ENCODE peak calls at places on chromosomes 4 and X, in six cellular contexts. G, V, H, O, B and J are unnamed samples.

GRCh38 chr4:11367371-11367770 is 61.3 kb downstream of the HS3ST1 start:
- DNase-seq in V (peak), O (peak), B (peak), H (no peak), G (peak), J (no peak)

GRCh38 chrX:134898450-134898849 is 92.3 kb upstream of the SMIM10 start:
- DNase-seq in B (peak), O (no peak), G (peak), H (peak), V (no peak), J (no peak)

GRCh38 chrX:41759817-41760216 is 35.8 kb downstream of the GPR82 start:
- DNase-seq in V (no peak), H (peak), O (peak), G (peak), B (peak), J (peak)

GRCh38 chr4:101169044-101170014 is 178.0 kb downstream of the PPP3CA start:
- DNase-seq in H (peak), G (peak), O (peak), V (no peak), B (peak), J (peak)

GRCh38 chrX:48648299-48648698 is 35.3 kb upstream of the WAS start:
- DNase-seq in O (peak), G (peak), H (peak), V (peak), B (peak), J (peak)

GRCh38 chrX:49896951-49897350 is 17.7 kb downstream of the USP27X start:
- DNase-seq in G (no peak), V (no peak), O (no peak), B (no peak), H (no peak), J (no peak)

GRCh38 chrX:65516756-65517155 is 17.8 kb downstream of the LAS1L start:
- DNase-seq in G (no peak), B (no peak), V (no peak), O (no peak), H (no peak), J (no peak)

GRCh38 chr4:82519776-82520175 is 42.0 kb downstream of the TMEM150C start:
- DNase-seq in B (peak), H (no peak), O (peak), G (no peak), V (no peak), J (no peak)

GRCh38 chr4:7770675-7771050 is 169.0 kb downstream of the AFAP1 start:
- DNase-seq in O (no peak), B (no peak), H (no peak), V (no peak), G (no peak), J (no peak)

GRCh38 chr4:180434131-180434895 is 1808.9 kb upstream of the TENM3 start:
- DNase-seq in B (no peak), O (no peak), H (no peak), V (no peak), G (peak), J (no peak)

GRCh38 chr4:82780398-82781231 is 18.0 kb downstream of the SCD5 start:
- DNase-seq in H (peak), V (peak), B (peak), O (peak), G (no peak), J (no peak)

GRCh38 chr4:7428261-7429068 is 6.3 kb downstream of the PSAPL1 start:
- DNase-seq in G (no peak), H (no peak), B (no peak), V (peak), O (no peak), J (no peak)

GRCh38 chr4:3317011-3317655 is 24.3 kb downstream of the RGS12 start:
- DNase-seq in O (no peak), H (no peak), G (no peak), B (no peak), V (no peak), J (no peak)

GRCh38 chr4:3313556-3314228 is 20.9 kb downstream of the RGS12 start:
- DNase-seq in V (no peak), B (no peak), G (no peak), O (no peak), H (no peak), J (no peak)

GRCh38 chr4:3316146-3316545 is 23.3 kb downstream of the RGS12 start:
- DNase-seq in V (no peak), O (no peak), G (no peak), B (no peak), H (no peak), J (no peak)

GRCh38 chr4:3314706-3315260 is 22.0 kb downstream of the RGS12 start:
- DNase-seq in V (no peak), O (no peak), G (no peak), H (no peak), B (no peak), J (no peak)

GRCh38 chr4:3315566-3315965 is 22.7 kb downstream of the RGS12 start:
- DNase-seq in B (no peak), V (no peak), G (no peak), H (no peak), O (no peak), J (no peak)
- TF ChIP-seq CTCF in B (no peak), V (no peak), G (no peak), H (no peak), O (no peak), J (no peak)

GRCh38 chrX:113124693-113125092 is 284.1 kb upstream of the AMOT start:
- DNase-seq in O (no peak), H (no peak), G (no peak), V (no peak), B (no peak), J (no peak)
- H3K4me3 ChIP-seq in O (no peak), H (no peak), G (no peak), V (no peak), B (no peak), J (no peak)

GRCh38 chr4:6405417-6405747 is 67.0 kb downstream of the PPP2R2C start:
- DNase-seq in H (no peak), B (no peak), V (no peak), O (no peak), G (no peak), J (no peak)

GRCh38 chr4:6403400-6403685 is 69.1 kb downstream of the PPP2R2C start:
- DNase-seq in O (no peak), G (no peak), H (peak), B (peak), V (no peak), J (no peak)

GRCh38 chr4:6402566-6403399 is 69.6 kb downstream of the PPP2R2C start:
- DNase-seq in V (no peak), B (peak), G (no peak), O (no peak), H (no peak), J (no peak)

GRCh38 chr4:6401797-6402196 is 70.6 kb downstream of the PPP2R2C start:
- DNase-seq in O (no peak), H (no peak), G (no peak), V (no peak), B (no peak), J (no peak)

GRCh38 chr4:6404611-6405416 is 67.6 kb downstream of the PPP2R2C start:
- DNase-seq in H (no peak), V (no peak), G (no peak), B (no peak), O (no peak), J (no peak)
- TF ChIP-seq CTCF in H (no peak), V (no peak), G (no peak), B (no peak), O (no peak), J (no peak)

DNA sequence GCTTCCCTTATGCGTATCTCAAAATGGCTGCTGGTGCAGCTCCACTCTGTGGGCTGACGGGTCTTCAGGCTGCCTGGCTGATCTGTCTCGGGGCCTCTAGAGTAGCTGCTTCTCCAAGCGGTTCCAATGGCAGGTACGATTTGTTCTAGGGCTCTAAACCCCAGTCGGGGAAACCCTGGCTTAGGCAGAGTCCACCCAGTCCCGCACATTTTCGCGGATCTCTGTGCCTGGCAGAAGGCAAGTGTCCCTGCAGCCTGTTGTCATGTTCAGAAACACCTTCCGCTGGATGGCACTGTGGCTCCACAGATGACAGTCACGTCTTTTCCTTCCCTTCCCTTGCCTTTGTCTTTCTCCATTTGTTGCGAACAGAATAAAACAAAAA is 54.4 kb downstream of the NBDY start:
- DNase-seq in V (peak), G (no peak), H (peak), B (no peak), O (no peak), J (no peak)
- H3K4me3 ChIP-seq in V (peak), G (no peak), H (peak), B (no peak), O (no peak), J (no peak)

DNA sequence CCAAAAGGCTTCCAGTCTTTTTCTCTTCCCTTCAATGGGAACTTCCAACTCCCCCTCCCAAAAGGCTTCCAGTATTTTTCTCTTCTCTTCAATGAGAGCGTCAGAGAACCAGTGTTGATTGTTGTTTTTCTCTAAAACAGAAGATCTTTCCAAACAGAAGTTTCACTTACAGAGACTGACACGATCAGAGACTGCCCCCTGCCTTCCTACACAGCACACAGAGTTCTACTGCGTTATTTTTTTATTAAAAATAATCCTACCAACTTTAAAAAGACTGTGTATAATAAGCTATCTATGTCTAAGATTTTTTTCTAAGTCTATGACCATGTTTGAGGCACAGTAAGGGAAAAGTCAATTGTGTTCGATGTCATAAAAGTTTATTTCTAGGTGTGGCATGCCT is 3.5 kb upstream of the HTR2C start:
- DNase-seq in O (no peak), V (no peak), B (peak), G (peak), H (no peak), J (no peak)
- TF ChIP-seq CTCF in O (no peak), V (no peak), B (no peak), G (peak), H (peak), J (no peak)

DNA sequence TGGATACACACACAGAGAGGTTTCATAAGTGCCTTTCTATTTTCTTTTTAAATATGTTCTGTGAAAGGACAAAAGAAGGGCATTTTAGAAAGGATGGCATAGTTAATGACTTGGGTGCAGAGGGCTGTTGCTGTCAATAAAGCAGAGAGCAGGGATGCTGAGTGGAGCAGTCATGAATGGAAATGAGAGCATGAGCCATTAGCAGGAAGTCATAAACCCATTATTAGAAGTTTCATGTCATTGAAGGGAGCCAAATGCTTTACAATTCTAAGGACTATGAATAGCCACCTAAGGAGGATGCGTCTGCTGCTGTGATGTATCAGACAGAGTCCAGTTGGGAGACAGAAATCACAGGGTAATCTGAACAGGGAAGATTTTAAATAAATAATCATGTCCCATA is 47.7 kb upstream of the WDR19 start:
- DNase-seq in G (peak), V (no peak), O (no peak), B (no peak), H (peak), J (no peak)
- H3K4me3 ChIP-seq in G (peak), V (no peak), O (no peak), B (no peak), H (no peak), J (no peak)